ENCODE peak calls at places on chromosomes 4 and X, in seven cellular contexts. B is GM12878, A is GM12891, Z is H1, Q is SK-N-SH, S is K562, I is HepG2. G is an unnamed sample.
A peak's percentile ranks its signal among the peaks of the same experiment; 100 is the strongest.

GRCh38 chr4:54192811-54193210 is 36.3 kb upstream of the PDGFRA start:
- DNase-seq in B (no peak), A (no peak), Z (no peak), Q (no peak), S (peak; percentile 9), I (no peak), G (no peak)

GRCh38 chr4:148790691-148791090 is 348.5 kb upstream of the NR3C2 start:
- DNase-seq in B (no peak), A (no peak), Z (no peak), Q (no peak), S (no peak), I (no peak), G (no peak)

GRCh38 chrX:122500556-122500955 is 683.5 kb upstream of the GRIA3 start:
- DNase-seq in B (no peak), A (no peak), Z (no peak), Q (no peak), S (no peak), I (no peak), G (no peak)

GRCh38 chrX:144801786-144802185 is 445.5 kb upstream of the SPANXN1 start:
- DNase-seq in B (no peak), A (no peak), Z (no peak), Q (no peak), S (no peak), I (no peak), G (no peak)

GRCh38 chr4:6404611-6405416 is 67.6 kb downstream of the PPP2R2C start:
- DNase-seq in B (no peak), A (no peak), Z (no peak), Q (peak; percentile 61), S (no peak), I (no peak), G (no peak)

GRCh38 chr4:4327652-4328121 is 37.6 kb downstream of the ZBTB49 start:
- DNase-seq in B (no peak), A (no peak), Z (peak; percentile 86), Q (peak; percentile 78), S (peak; percentile 85), I (peak; percentile 62), G (no peak)

GRCh38 chr4:3231431-3231980 is 17.5 kb upstream of the MSANTD1 start:
- DNase-seq in B (no peak), A (no peak), Z (no peak), Q (no peak), S (no peak), I (no peak), G (no peak)

GRCh38 chr4:40311811-40312346 is 23.3 kb upstream of the CHRNA9 start:
- DNase-seq in B (no peak), A (no peak), Z (no peak), Q (no peak), S (peak; percentile 90), I (no peak), G (no peak)

GRCh38 chrX:18394477-18394876 is 30.9 kb upstream of the CDKL5 start:
- DNase-seq in B (no peak), A (no peak), Z (no peak), Q (no peak), S (no peak), I (no peak), G (no peak)

GRCh38 chr4:102687982-102688433 is 72.8 kb downstream of the MANBA start:
- DNase-seq in B (no peak), A (no peak), Z (no peak), Q (no peak), S (no peak), I (no peak), G (no peak)

GRCh38 chr4:109473824-109474223 is 40.2 kb downstream of the SEC24B start:
- DNase-seq in B (no peak), A (no peak), Z (no peak), Q (no peak), S (no peak), I (no peak), G (no peak)

GRCh38 chr4:141686146-141686775 is 49.9 kb downstream of the IL15 start:
- DNase-seq in B (no peak), A (no peak), Z (no peak), Q (no peak), S (no peak), I (no peak), G (no peak)

GRCh38 chr4:6491235-6491634 is 18.8 kb upstream of the PPP2R2C start:
- DNase-seq in B (no peak), A (no peak), Z (peak; percentile 14), Q (no peak), S (no peak), I (no peak), G (no peak)

GRCh38 chrX:40105016-40105790 is 7.4 kb upstream of the BCOR start:
- DNase-seq in B (no peak), A (no peak), Z (peak; percentile 52), Q (peak; percentile 64), S (peak; percentile 62), I (no peak), G (no peak)

GRCh38 chrX:3939967-3940610 is 226.6 kb upstream of the PRKX start:
- DNase-seq in B (no peak), A (no peak), Z (no peak), Q (peak; percentile 38), S (peak; percentile 15), I (no peak), G (no peak)

GRCh38 chr4:38109896-38110295 is 149.7 kb downstream of the PTTG2 start:
- DNase-seq in B (no peak), A (no peak), Z (no peak), Q (no peak), S (no peak), I (peak; percentile 73), G (no peak)

GRCh38 chrX:17689971-17690409 is 47.3 kb upstream of the SCML1 start:
- DNase-seq in B (peak; percentile 7), A (no peak), Z (no peak), Q (peak; percentile 61), S (peak; percentile 35), I (peak; percentile 35), G (no peak)

GRCh38 chrX:123773258-123773978 is 40.6 kb upstream of the THOC2 start:
- DNase-seq in B (no peak), A (no peak), Z (no peak), Q (no peak), S (no peak), I (no peak), G (no peak)

GRCh38 chr4:79851625-79852304 is 221.3 kb downstream of the ANTXR2 start:
- DNase-seq in B (no peak), A (no peak), Z (no peak), Q (no peak), S (no peak), I (no peak), G (no peak)

GRCh38 chr4:129240816-129241215 is 144.9 kb downstream of the C4orf33 start:
- DNase-seq in B (no peak), A (no peak), Z (no peak), Q (no peak), S (no peak), I (no peak), G (no peak)

GRCh38 chr4:87559090-87559837 is 30.1 kb upstream of the SPARCL1 start:
- DNase-seq in B (peak; percentile 50), A (no peak), Z (peak; percentile 49), Q (peak; percentile 40), S (peak; percentile 10), I (no peak), G (no peak)

GRCh38 chr4:211033-211511 is 86.8 kb downstream of the ZNF718 start:
- DNase-seq in B (peak; percentile 28), A (no peak), Z (no peak), Q (no peak), S (no peak), I (no peak), G (no peak)

GRCh38 chr4:73674451-73674919 is 54.2 kb upstream of the RASSF6 start:
- DNase-seq in B (no peak), A (no peak), Z (no peak), Q (no peak), S (no peak), I (no peak), G (no peak)

GRCh38 chr4:72971572-72971971 is 97.9 kb downstream of the COX18 start:
- DNase-seq in B (no peak), A (no peak), Z (no peak), Q (no peak), S (peak; percentile 4), I (no peak), G (no peak)

DNA sequence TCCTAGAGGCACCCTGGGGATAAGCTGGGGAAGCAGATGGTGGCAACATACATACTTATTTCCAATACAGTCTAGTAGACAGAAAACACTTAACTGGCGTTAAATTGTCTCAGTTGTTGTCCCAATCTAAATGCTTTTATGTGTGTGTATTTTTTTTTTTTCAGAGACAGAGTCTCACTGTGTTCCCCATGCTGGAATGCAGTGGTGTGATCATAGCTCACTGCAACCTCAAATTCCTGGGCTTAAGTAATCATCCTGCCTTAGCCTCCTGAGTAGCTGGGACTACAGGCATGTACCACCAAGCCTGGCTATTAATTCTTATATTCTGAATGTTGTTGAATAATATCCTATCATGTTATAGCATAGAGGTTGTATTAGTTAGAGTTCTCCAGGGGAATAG is 481.8 kb downstream of the GRXCR1 start:
- DNase-seq in B (no peak), A (no peak), Z (no peak), Q (no peak), S (no peak), I (peak; percentile 53), G (no peak)
- TF ChIP-seq TAF1 in B (no peak), A (no peak), Z (no peak), Q (no peak), S (no peak), I (no peak), G (no peak)

GRCh38 chrX:110803506-110803905 is 7.9 kb upstream of the CHRDL1 start:
- DNase-seq in B (no peak), A (no peak), Z (no peak), Q (no peak), S (no peak), I (no peak), G (no peak)

DNA sequence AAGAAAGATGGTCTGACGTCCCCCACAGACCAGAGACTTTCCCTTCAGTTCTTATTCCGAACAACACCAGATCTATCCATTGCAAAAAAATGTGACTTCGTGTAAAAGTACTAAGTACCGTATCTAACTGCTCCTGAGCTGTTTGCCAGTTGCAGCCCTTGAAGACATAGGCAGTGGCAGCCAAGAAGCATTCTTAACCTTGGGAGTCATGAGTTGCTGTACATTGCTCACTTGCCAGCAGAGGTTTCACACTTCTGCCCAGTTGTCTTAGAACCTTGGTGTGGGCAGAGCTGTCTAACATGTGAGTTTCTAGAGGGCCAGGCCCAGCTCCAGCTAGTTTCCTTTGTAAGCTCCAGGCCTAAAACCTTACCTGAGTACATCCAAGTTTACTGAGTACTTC is 10.5 kb upstream of the CHRDL1 start:
- DNase-seq in B (no peak), A (no peak), Z (no peak), Q (no peak), S (no peak), I (no peak), G (no peak)
- TF ChIP-seq TAF1 in B (no peak), A (no peak), Z (no peak), Q (no peak), S (no peak), I (no peak), G (no peak)

DNA sequence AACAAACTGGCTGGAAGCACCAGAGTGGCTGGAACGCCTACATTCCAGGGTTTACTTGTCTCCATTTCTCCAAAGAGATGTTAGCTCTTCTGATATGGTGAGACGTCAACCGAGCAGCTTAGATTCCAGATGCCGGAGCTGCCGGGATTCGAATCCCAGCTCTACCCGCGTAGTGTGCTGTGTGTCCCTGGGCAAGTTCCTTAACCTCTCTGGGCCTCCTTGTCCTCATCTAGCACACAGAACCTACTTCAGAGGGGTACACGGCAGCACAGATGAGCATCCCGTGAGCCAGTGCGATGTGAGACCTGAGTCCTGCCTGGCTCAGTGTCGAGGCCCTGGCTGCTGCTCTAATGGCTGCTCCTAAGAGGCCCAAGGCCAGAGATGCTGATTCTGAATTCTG is 60.1 kb downstream of the ABLIM2 start:
- DNase-seq in B (no peak), A (no peak), Z (no peak), Q (no peak), S (no peak), I (no peak), G (no peak)
- TF ChIP-seq TAF1 in B (no peak), A (no peak), Z (no peak), Q (no peak), S (no peak), I (no peak), G (no peak)

GRCh38 chrX:13059676-13060499 is 15.5 kb upstream of the FAM9C start:
- DNase-seq in B (no peak), A (no peak), Z (no peak), Q (no peak), S (peak; percentile 89), I (no peak), G (no peak)
- TF ChIP-seq TAF1 in B (no peak), A (no peak), Z (no peak), Q (peak; percentile 28), S (no peak), I (no peak), G (no peak)